ENCODE peak calls at places on chromosomes 6 and 20, in ten cellular contexts. One of them, this sample, is unnamed. For H3K27me3 and H3K4me1, the result is how much of the 10 kb centered on the place peaks cover.

GRCh38 chr6:141866731-141867502 is 265.8 kb upstream of the GJE1 start:
- DNase-seq in K562: no peak
- DNase-seq in SK-N-SH: no peak
- DNase-seq in stomach: no peak
- DNase-seq in tibial nerve: no peak
- DNase-seq in transverse colon: no peak
- DNase-seq in HepG2: peak
- DNase-seq in ovary: no peak
- DNase-seq in esophagus muscularis mucosa: no peak
- DNase-seq in upper lobe of left lung: no peak
- DNase-seq in this sample: no peak

GRCh38 chr20:36467076-36467999 is 74.0 kb upstream of the MYL9 start:
- DNase-seq in transverse colon: peak
- DNase-seq in upper lobe of left lung: peak
- DNase-seq in stomach: peak
- DNase-seq in tibial nerve: peak
- DNase-seq in ovary: peak
- DNase-seq in HepG2: no peak
- DNase-seq in SK-N-SH: no peak
- DNase-seq in K562: peak
- DNase-seq in esophagus muscularis mucosa: no peak
- DNase-seq in this sample: peak

GRCh38 chr20:32945710-32946221 is 58.5 kb downstream of the SUN5 start:
- DNase-seq in SK-N-SH: peak
- DNase-seq in esophagus muscularis mucosa: no peak
- DNase-seq in HepG2: peak
- DNase-seq in ovary: no peak
- DNase-seq in upper lobe of left lung: no peak
- DNase-seq in K562: peak
- DNase-seq in tibial nerve: no peak
- DNase-seq in transverse colon: no peak
- DNase-seq in stomach: no peak
- DNase-seq in this sample: no peak

GRCh38 chr20:24542721-24543120 is 73.3 kb downstream of the SYNDIG1 start:
- DNase-seq in transverse colon: no peak
- DNase-seq in K562: no peak
- DNase-seq in tibial nerve: no peak
- DNase-seq in esophagus muscularis mucosa: peak
- DNase-seq in SK-N-SH: no peak
- DNase-seq in upper lobe of left lung: no peak
- DNase-seq in stomach: no peak
- DNase-seq in HepG2: no peak
- DNase-seq in ovary: no peak
- DNase-seq in this sample: no peak

GRCh38 chr20:43247361-43247760 is 57.7 kb upstream of the PTPRT start:
- DNase-seq in HepG2: no peak
- DNase-seq in esophagus muscularis mucosa: no peak
- DNase-seq in K562: no peak
- DNase-seq in tibial nerve: no peak
- DNase-seq in transverse colon: no peak
- DNase-seq in upper lobe of left lung: no peak
- DNase-seq in SK-N-SH: no peak
- DNase-seq in ovary: no peak
- DNase-seq in stomach: no peak
- DNase-seq in this sample: no peak

GRCh38 chr6:45420083-45420908 is 42.6 kb upstream of the SUPT3H start:
- DNase-seq in tibial nerve: no peak
- DNase-seq in K562: no peak
- DNase-seq in SK-N-SH: peak
- DNase-seq in esophagus muscularis mucosa: no peak
- DNase-seq in stomach: no peak
- DNase-seq in HepG2: no peak
- DNase-seq in upper lobe of left lung: peak
- DNase-seq in ovary: peak
- DNase-seq in transverse colon: peak
- DNase-seq in this sample: peak

GRCh38 chr6:36245572-36246031 is 24.3 kb upstream of the PNPLA1 start:
- DNase-seq in esophagus muscularis mucosa: no peak
- DNase-seq in K562: peak
- DNase-seq in SK-N-SH: peak
- DNase-seq in HepG2: no peak
- DNase-seq in upper lobe of left lung: no peak
- DNase-seq in tibial nerve: no peak
- DNase-seq in stomach: peak
- DNase-seq in ovary: no peak
- DNase-seq in transverse colon: peak
- DNase-seq in this sample: no peak

GRCh38 chr20:52041966-52042365 is 149.6 kb downstream of the ZFP64 start:
- DNase-seq in transverse colon: no peak
- DNase-seq in stomach: no peak
- DNase-seq in SK-N-SH: no peak
- DNase-seq in esophagus muscularis mucosa: no peak
- DNase-seq in HepG2: no peak
- DNase-seq in upper lobe of left lung: no peak
- DNase-seq in ovary: no peak
- DNase-seq in tibial nerve: no peak
- DNase-seq in K562: no peak
- DNase-seq in this sample: no peak

GRCh38 chr20:41004561-41005360 is 23.9 kb upstream of the TOP1 start:
- DNase-seq in stomach: peak
- DNase-seq in K562: no peak
- DNase-seq in HepG2: no peak
- DNase-seq in ovary: no peak
- DNase-seq in upper lobe of left lung: no peak
- DNase-seq in esophagus muscularis mucosa: no peak
- DNase-seq in tibial nerve: no peak
- DNase-seq in transverse colon: no peak
- DNase-seq in SK-N-SH: no peak
- DNase-seq in this sample: no peak

GRCh38 chr20:41002842-41003142 is 25.8 kb upstream of the TOP1 start:
- DNase-seq in esophagus muscularis mucosa: no peak
- DNase-seq in transverse colon: no peak
- DNase-seq in ovary: no peak
- DNase-seq in HepG2: no peak
- DNase-seq in upper lobe of left lung: no peak
- DNase-seq in SK-N-SH: no peak
- DNase-seq in K562: no peak
- DNase-seq in tibial nerve: no peak
- DNase-seq in stomach: no peak
- DNase-seq in this sample: no peak

GRCh38 chr20:41005361-41005729 is 23.3 kb upstream of the TOP1 start:
- DNase-seq in K562: peak
- DNase-seq in tibial nerve: peak
- DNase-seq in esophagus muscularis mucosa: peak
- DNase-seq in ovary: peak
- DNase-seq in HepG2: no peak
- DNase-seq in transverse colon: peak
- DNase-seq in upper lobe of left lung: peak
- DNase-seq in SK-N-SH: no peak
- DNase-seq in stomach: peak
- DNase-seq in this sample: peak

GRCh38 chr20:41001497-41001896 is 27.1 kb upstream of the TOP1 start:
- DNase-seq in HepG2: no peak
- DNase-seq in transverse colon: no peak
- DNase-seq in SK-N-SH: no peak
- DNase-seq in tibial nerve: no peak
- DNase-seq in stomach: no peak
- DNase-seq in K562: no peak
- DNase-seq in ovary: no peak
- DNase-seq in upper lobe of left lung: no peak
- DNase-seq in esophagus muscularis mucosa: no peak
- DNase-seq in this sample: no peak

DNA sequence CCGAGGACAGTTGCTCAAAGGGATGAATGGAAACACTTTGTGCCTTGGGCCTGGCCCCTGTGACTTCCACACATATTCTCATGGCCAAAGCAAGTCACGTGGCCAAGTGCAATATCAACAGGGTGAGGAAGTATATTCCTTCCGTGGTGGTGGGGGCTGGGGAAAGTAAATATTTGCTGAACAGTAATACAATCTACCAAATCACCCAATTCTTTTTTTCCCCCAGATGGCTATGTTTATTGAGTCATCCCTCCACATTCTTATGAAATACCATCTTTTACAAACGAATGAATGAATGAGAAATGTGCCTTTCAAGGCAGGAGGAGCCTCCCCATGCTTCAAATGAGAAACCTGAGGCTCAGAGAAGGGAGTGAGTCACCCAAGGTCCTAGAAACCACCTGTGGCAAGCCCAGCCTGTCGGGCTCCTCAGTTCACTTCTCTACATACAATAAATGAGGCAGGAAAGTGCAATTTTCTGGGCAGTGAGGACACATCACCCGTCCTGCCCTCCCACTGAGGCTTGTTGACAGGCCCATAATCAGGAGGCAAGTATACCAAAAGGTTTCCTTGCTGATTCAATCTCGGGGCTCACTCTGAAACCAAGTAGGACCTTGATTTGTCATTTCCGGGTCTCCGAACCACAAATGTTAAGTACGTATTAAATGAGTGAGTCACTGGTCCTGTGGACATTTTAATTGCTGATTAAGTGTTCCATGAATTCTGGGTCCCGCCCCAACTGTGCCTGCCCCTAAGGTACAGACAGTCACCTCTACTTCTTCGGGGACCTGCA is 25.3 kb upstream of the TOP1 start:
- DNase-seq in upper lobe of left lung: peak
- DNase-seq in HepG2: peak
- DNase-seq in ovary: no peak
- DNase-seq in stomach: peak
- DNase-seq in esophagus muscularis mucosa: no peak
- DNase-seq in SK-N-SH: no peak
- DNase-seq in K562: peak
- DNase-seq in tibial nerve: peak
- DNase-seq in transverse colon: peak
- DNase-seq in this sample: peak
- TF ChIP-seq EP300 in upper lobe of left lung: no peak
- TF ChIP-seq EP300 in HepG2: peak
- TF ChIP-seq EP300 in ovary: no peak
- TF ChIP-seq EP300 in stomach: no peak
- TF ChIP-seq EP300 in esophagus muscularis mucosa: no peak
- TF ChIP-seq EP300 in SK-N-SH: no peak
- TF ChIP-seq EP300 in K562: no peak
- TF ChIP-seq EP300 in tibial nerve: peak
- TF ChIP-seq EP300 in transverse colon: peak
- TF ChIP-seq EP300 in this sample: no peak

GRCh38 chr6:149962461-149963211 is 1.1 kb upstream of the ULBP1 start:
- DNase-seq in transverse colon: no peak
- DNase-seq in SK-N-SH: no peak
- DNase-seq in stomach: no peak
- DNase-seq in K562: no peak
- DNase-seq in HepG2: no peak
- DNase-seq in upper lobe of left lung: no peak
- DNase-seq in ovary: no peak
- DNase-seq in esophagus muscularis mucosa: no peak
- DNase-seq in tibial nerve: no peak
- DNase-seq in this sample: peak

GRCh38 chr6:149963212-149963461 is 606 bp upstream of the ULBP1 start:
- DNase-seq in transverse colon: no peak
- DNase-seq in SK-N-SH: no peak
- DNase-seq in upper lobe of left lung: no peak
- DNase-seq in tibial nerve: no peak
- DNase-seq in stomach: no peak
- DNase-seq in esophagus muscularis mucosa: no peak
- DNase-seq in K562: no peak
- DNase-seq in ovary: no peak
- DNase-seq in HepG2: no peak
- DNase-seq in this sample: no peak

GRCh38 chr6:149964243-149965190 is 774 bp downstream of the ULBP1 start:
- DNase-seq in stomach: no peak
- DNase-seq in SK-N-SH: peak
- DNase-seq in HepG2: no peak
- DNase-seq in K562: no peak
- DNase-seq in ovary: no peak
- DNase-seq in esophagus muscularis mucosa: no peak
- DNase-seq in tibial nerve: no peak
- DNase-seq in transverse colon: no peak
- DNase-seq in upper lobe of left lung: no peak
- DNase-seq in this sample: no peak

GRCh38 chr6:149965191-149966020 is 1.7 kb downstream of the ULBP1 start:
- DNase-seq in transverse colon: peak
- DNase-seq in HepG2: no peak
- DNase-seq in SK-N-SH: peak
- DNase-seq in K562: no peak
- DNase-seq in stomach: no peak
- DNase-seq in esophagus muscularis mucosa: no peak
- DNase-seq in ovary: peak
- DNase-seq in tibial nerve: no peak
- DNase-seq in upper lobe of left lung: no peak
- DNase-seq in this sample: no peak

DNA sequence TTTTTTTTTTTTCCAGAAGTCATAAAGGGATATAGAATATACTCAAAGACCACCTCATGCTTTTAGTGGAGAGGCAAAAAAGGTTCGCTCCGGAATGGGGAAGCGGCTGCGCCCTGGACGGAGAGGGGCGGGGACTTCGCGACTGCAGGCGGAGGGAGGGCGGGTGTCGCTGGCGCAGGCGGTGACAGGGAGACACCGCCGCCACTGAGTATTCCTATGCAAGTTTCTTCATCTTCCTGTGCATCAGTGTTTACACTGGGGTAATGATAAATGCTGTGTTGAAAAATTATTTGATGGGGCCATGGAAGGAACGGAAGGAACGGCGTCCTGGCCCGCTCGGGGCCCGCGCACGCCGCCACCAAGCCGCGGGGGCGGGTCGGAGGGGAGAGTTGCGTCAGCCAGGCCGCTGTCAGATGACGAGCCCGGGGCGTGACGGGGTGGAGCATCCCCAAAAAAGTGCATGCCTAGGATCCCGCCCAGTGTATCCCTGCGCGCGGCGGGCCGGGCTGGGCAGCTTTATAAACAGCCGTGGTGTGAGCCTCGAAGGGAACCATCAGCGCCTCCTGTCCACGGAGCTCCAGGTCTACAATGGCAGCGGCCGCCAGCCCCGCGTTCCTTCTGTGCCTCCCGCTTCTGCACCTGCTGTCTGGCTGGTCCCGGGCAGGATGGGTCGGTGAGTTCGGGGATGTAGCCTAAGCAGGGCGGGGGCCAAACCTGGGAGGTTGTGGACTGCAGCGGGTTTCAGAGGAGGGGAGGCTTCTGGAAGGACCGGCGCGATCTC is at the start of gene ULBP1:
- DNase-seq in upper lobe of left lung: peak
- DNase-seq in stomach: peak
- DNase-seq in K562: peak
- DNase-seq in SK-N-SH: peak
- DNase-seq in esophagus muscularis mucosa: peak
- DNase-seq in tibial nerve: peak
- DNase-seq in HepG2: no peak
- DNase-seq in ovary: peak
- DNase-seq in transverse colon: peak
- DNase-seq in this sample: peak
- H3K27me3 ChIP-seq in upper lobe of left lung: under half
- H3K27me3 ChIP-seq in stomach: half or more
- H3K27me3 ChIP-seq in K562: under half
- H3K27me3 ChIP-seq in SK-N-SH: half or more
- H3K27me3 ChIP-seq in esophagus muscularis mucosa: under half
- H3K27me3 ChIP-seq in tibial nerve: half or more
- H3K27me3 ChIP-seq in HepG2: under half
- H3K27me3 ChIP-seq in ovary: under half
- H3K27me3 ChIP-seq in transverse colon: half or more
- H3K27me3 ChIP-seq in this sample: under half

DNA sequence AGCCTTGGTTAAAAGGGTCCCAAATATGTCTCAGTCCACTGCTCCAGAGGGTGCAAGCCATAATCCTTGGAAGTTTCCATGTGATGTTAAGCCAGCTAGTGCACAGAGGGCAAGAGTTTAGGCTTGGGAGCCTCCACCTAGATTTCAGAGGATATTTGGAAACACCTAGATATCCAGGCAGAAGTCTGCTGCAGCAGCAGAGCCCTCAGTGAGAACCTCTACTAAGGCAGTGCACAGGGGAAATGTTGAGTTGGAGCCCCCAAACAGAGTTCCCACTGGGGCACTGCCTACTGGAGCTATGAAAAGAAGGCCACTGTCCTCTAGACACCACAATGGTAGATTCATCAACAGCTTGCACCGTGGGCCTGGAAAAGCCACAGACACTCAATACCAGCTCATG is 6.3 kb downstream of the EPM2A start:
- DNase-seq in transverse colon: no peak
- DNase-seq in upper lobe of left lung: no peak
- DNase-seq in K562: no peak
- DNase-seq in SK-N-SH: no peak
- DNase-seq in HepG2: no peak
- DNase-seq in esophagus muscularis mucosa: no peak
- DNase-seq in stomach: no peak
- DNase-seq in tibial nerve: no peak
- DNase-seq in ovary: no peak
- DNase-seq in this sample: no peak
- H3K4me1 ChIP-seq in transverse colon: under half
- H3K4me1 ChIP-seq in upper lobe of left lung: under half
- H3K4me1 ChIP-seq in K562: under half
- H3K4me1 ChIP-seq in SK-N-SH: under half
- H3K4me1 ChIP-seq in HepG2: under half
- H3K4me1 ChIP-seq in esophagus muscularis mucosa: under half
- H3K4me1 ChIP-seq in stomach: under half
- H3K4me1 ChIP-seq in tibial nerve: under half
- H3K4me1 ChIP-seq in ovary: under half
- H3K4me1 ChIP-seq in this sample: under half

DNA sequence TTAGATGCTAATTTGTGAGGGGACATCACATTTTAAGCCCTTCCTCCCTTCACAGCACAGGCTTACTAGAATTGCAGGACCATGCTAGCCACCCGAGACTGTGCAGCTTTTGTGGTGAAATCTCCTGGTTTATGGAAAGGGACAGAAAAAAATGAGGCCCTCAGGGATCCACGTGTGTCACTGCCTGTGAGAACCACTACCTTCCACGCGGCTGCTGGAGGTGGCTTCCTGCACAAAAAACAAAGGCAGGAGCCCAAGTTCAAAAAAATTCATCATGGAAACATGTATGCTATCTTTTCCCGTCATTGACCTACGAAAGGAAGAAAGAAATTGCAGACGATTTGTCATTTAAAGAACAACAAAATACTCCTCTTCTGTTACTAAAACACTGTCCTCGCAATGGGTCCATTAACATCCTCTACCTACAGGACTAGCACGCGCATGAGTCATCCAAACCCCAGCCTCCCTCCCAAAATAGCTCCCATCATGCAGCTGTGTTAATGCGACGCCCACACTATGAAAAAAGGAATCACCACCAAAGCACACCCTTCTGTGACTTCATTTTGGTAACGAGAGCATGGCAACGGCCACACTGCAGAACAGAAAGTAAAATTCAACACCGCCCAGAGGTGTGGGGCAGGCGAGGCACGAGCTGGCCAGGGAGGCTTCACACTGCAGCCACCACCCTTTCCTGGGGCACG is 45.7 kb downstream of the RAMACL start:
- DNase-seq in K562: peak
- DNase-seq in ovary: no peak
- DNase-seq in HepG2: no peak
- DNase-seq in SK-N-SH: no peak
- DNase-seq in transverse colon: peak
- DNase-seq in upper lobe of left lung: no peak
- DNase-seq in stomach: peak
- DNase-seq in esophagus muscularis mucosa: no peak
- DNase-seq in tibial nerve: no peak
- DNase-seq in this sample: no peak
- TF ChIP-seq EP300 in K562: no peak
- TF ChIP-seq EP300 in ovary: no peak
- TF ChIP-seq EP300 in HepG2: no peak
- TF ChIP-seq EP300 in SK-N-SH: no peak
- TF ChIP-seq EP300 in transverse colon: no peak
- TF ChIP-seq EP300 in upper lobe of left lung: no peak
- TF ChIP-seq EP300 in stomach: no peak
- TF ChIP-seq EP300 in esophagus muscularis mucosa: no peak
- TF ChIP-seq EP300 in tibial nerve: peak
- TF ChIP-seq EP300 in this sample: no peak

This sample was measured in sigmoid colon.